ENCODE peak calls at places on chromosomes 12 and 14, in ten cellular contexts. K is left colon; W is CD4-positive, CD25-positive, alpha-beta regulatory T cell; O is left kidney; Z is activated T-cell treated with anti-CD3 and anti-CD28 coated beads, Interleukin-2, amount 50 U/mL, for 4 hours; G is H7; S is thoracic aorta; D is Calu3; C is ELR; A is kidney glomerular epithelial cell. I is an unnamed sample.

GRCh38 chr12:154058-154457 is 59.9 kb downstream of the SLC6A12 start:
- DNase-seq in S (no peak), A (no peak), O (no peak), Z (no peak), K (no peak), D (no peak), W (no peak), G (no peak), C (no peak), I (no peak)

GRCh38 chr14:104375551-104376201 is 203.9 kb upstream of the C14orf180 start:
- DNase-seq in W (no peak), D (no peak), G (no peak), A (no peak), K (no peak), Z (no peak), O (no peak), S (no peak), C (no peak), I (no peak)

GRCh38 chr14:64340560-64341196 is 46.5 kb upstream of the ESR2 start:
- DNase-seq in O (no peak), D (no peak), G (no peak), W (peak), S (no peak), C (peak), A (no peak), Z (no peak), K (no peak), I (no peak)

GRCh38 chr14:75301666-75302325 is 23.2 kb downstream of the FOS start:
- DNase-seq in Z (peak), G (no peak), S (no peak), D (peak), C (no peak), O (peak), W (no peak), A (peak), K (peak), I (no peak)

GRCh38 chr12:10497602-10498001 is 8.1 kb upstream of the EIF2S3B start:
- DNase-seq in Z (peak), K (no peak), G (no peak), S (no peak), O (no peak), D (no peak), W (no peak), C (no peak), A (no peak), I (no peak)

GRCh38 chr14:100428727-100429126 is 105.6 kb downstream of the SLC25A47 start:
- DNase-seq in O (peak), W (no peak), C (peak), K (no peak), G (no peak), D (no peak), A (peak), S (no peak), Z (no peak), I (no peak)

GRCh38 chr12:58539295-58539694 is 381.0 kb downstream of the LRIG3 start:
- DNase-seq in Z (no peak), K (no peak), W (no peak), A (no peak), D (no peak), O (no peak), G (no peak), C (no peak), S (no peak), I (no peak)

GRCh38 chr12:8734873-8735381 is 37.1 kb downstream of the RIMKLB start:
- DNase-seq in D (no peak), O (no peak), W (no peak), G (no peak), K (no peak), A (no peak), C (no peak), Z (no peak), S (no peak), I (no peak)

GRCh38 chr12:117328556-117329100 is 32.8 kb downstream of the NOS1 start:
- DNase-seq in Z (no peak), S (no peak), G (no peak), D (no peak), A (no peak), O (no peak), C (no peak), K (no peak), W (no peak), I (no peak)

GRCh38 chr12:79547735-79548347 is 142.9 kb downstream of the PAWR start:
- DNase-seq in G (no peak), C (peak), A (peak), K (peak), Z (no peak), D (peak), S (no peak), W (peak), O (peak), I (no peak)

GRCh38 chr12:144650-145284 is 69.2 kb downstream of the SLC6A12 start:
- DNase-seq in Z (no peak), O (no peak), K (no peak), D (peak), W (peak), A (no peak), G (no peak), S (no peak), C (no peak), I (no peak)

GRCh38 chr14:32453857-32454810 is 125.0 kb downstream of the AKAP6 start:
- DNase-seq in Z (no peak), W (no peak), K (no peak), A (no peak), G (no peak), S (no peak), C (no peak), D (no peak), O (no peak), I (no peak)

GRCh38 chr14:21097616-21098133 is 780 bp downstream of the ZNF219 start:
- DNase-seq in C (no peak), Z (no peak), W (no peak), D (no peak), A (no peak), G (peak), K (peak), S (no peak), O (peak), I (no peak)

GRCh38 chr12:108826807-108827721 is 30.3 kb downstream of the SSH1 start:
- DNase-seq in G (no peak), D (no peak), O (peak), W (no peak), K (no peak), S (no peak), C (peak), Z (no peak), A (peak), I (no peak)

GRCh38 chr12:52929538-52929937 is 19.4 kb upstream of the KRT18 start:
- DNase-seq in D (no peak), A (no peak), O (no peak), K (no peak), C (no peak), W (no peak), Z (no peak), S (no peak), G (peak), I (no peak)

GRCh38 chr12:27015730-27016076 is 1.5 kb upstream of the TM7SF3 start:
- DNase-seq in S (no peak), D (no peak), A (peak), K (no peak), Z (no peak), O (peak), C (peak), W (peak), G (no peak), I (no peak)

GRCh38 chr14:53109028-53109687 is 44.0 kb downstream of the DDHD1 start:
- DNase-seq in O (no peak), S (no peak), C (no peak), W (peak), Z (peak), K (peak), D (no peak), A (no peak), G (no peak), I (no peak)

GRCh38 chr12:56151672-56152131 is 685 bp upstream of the MYL6B start:
- DNase-seq in S (no peak), A (peak), W (peak), D (peak), G (peak), O (peak), Z (peak), K (peak), C (peak), I (peak)

GRCh38 chr12:11717533-11717961 is 68.1 kb downstream of the ETV6 start:
- DNase-seq in O (peak), D (no peak), C (peak), A (peak), Z (no peak), S (no peak), G (no peak), W (no peak), K (no peak), I (no peak)

GRCh38 chr12:109727039-109727723 is 13.6 kb downstream of the FAM222A start:
- DNase-seq in O (peak), C (no peak), D (no peak), W (no peak), S (no peak), G (no peak), K (no peak), A (no peak), Z (no peak), I (peak)

GRCh38 chr12:111178194-111179081 is 190.5 kb downstream of the PHETA1 start:
- DNase-seq in Z (no peak), K (no peak), D (no peak), W (no peak), G (no peak), S (no peak), A (no peak), O (peak), C (no peak), I (no peak)

GRCh38 chr12:113900711-113901110 is 65.4 kb downstream of the RBM19 start:
- DNase-seq in S (no peak), Z (no peak), G (no peak), W (no peak), A (no peak), O (no peak), K (no peak), C (no peak), D (no peak), I (no peak)

GRCh38 chr12:77893918-77894317 is 63.2 kb downstream of the NAV3 start:
- DNase-seq in A (peak), O (peak), Z (no peak), S (no peak), G (no peak), K (peak), D (peak), C (no peak), W (no peak), I (peak)

GRCh38 chr14:35898217-35898775 is 72.2 kb downstream of the BRMS1L start:
- DNase-seq in D (peak), G (no peak), Z (no peak), O (no peak), C (no peak), W (no peak), K (no peak), A (no peak), S (no peak), I (no peak)

GRCh38 chr14:98954347-98955000 is 317.5 kb downstream of the BCL11B start:
- DNase-seq in D (no peak), S (no peak), G (peak), O (no peak), A (no peak), C (no peak), K (no peak), W (no peak), Z (no peak), I (no peak)

GRCh38 chr12:52037248-52037861 is 13.9 kb upstream of the NR4A1 start:
- DNase-seq in O (peak), K (peak), Z (no peak), S (no peak), A (no peak), D (peak), G (peak), W (no peak), C (peak), I (peak)

GRCh38 chr14:105249175-105250007 is 1.1 kb downstream of the BTBD6 start:
- DNase-seq in Z (no peak), D (peak), K (peak), C (peak), G (peak), W (peak), A (no peak), S (no peak), O (peak), I (peak)

GRCh38 chr12:4147051-4147481 is 126.5 kb upstream of the CCND2 start:
- DNase-seq in Z (no peak), W (no peak), S (no peak), A (no peak), O (no peak), C (no peak), G (no peak), D (no peak), K (no peak), I (no peak)

GRCh38 chr12:132887513-132888341 is at the start of gene CHFR:
- DNase-seq in Z (peak), W (peak), O (peak), S (peak), C (peak), K (peak), D (peak), A (peak), G (peak), I (peak)

GRCh38 chr12:12807970-12808702 is 5.0 kb upstream of the DDX47 start:
- DNase-seq in G (no peak), O (peak), W (peak), Z (peak), A (no peak), K (peak), D (no peak), C (peak), S (no peak), I (peak)

GRCh38 chr14:95727084-95727700 is 13.3 kb upstream of the TCL1A start:
- DNase-seq in G (no peak), O (no peak), D (no peak), A (no peak), C (no peak), S (no peak), K (no peak), W (no peak), Z (no peak), I (no peak)

GRCh38 chr14:92539875-92540274 is 26.3 kb downstream of the RIN3 start:
- DNase-seq in W (peak), K (no peak), A (no peak), Z (no peak), C (no peak), D (no peak), G (no peak), O (no peak), S (no peak), I (no peak)

GRCh38 chr12:57110189-57111045 is 745 bp downstream of the STAT6 start:
- DNase-seq in G (peak), W (peak), C (peak), O (peak), S (no peak), Z (peak), A (peak), D (peak), K (peak), I (peak)

GRCh38 chr14:38950676-38951075 is 152.4 kb downstream of the SEC23A start:
- DNase-seq in K (no peak), S (no peak), D (no peak), O (no peak), W (no peak), G (no peak), A (no peak), C (no peak), Z (no peak), I (no peak)

GRCh38 chr12:56628671-56629458 is 1.3 kb downstream of the BAZ2A start:
- DNase-seq in Z (peak), S (no peak), O (peak), A (peak), K (peak), G (peak), C (peak), W (peak), D (peak), I (peak)

GRCh38 chr14:56145965-56146364 is 27.8 kb downstream of the PELI2 start:
- DNase-seq in D (no peak), A (no peak), Z (no peak), G (no peak), W (no peak), K (no peak), C (peak), S (no peak), O (no peak), I (no peak)